ENCODE peak calls at places on chromosomes 7 and 10, in ten cellular contexts. W is skeletal muscle cell; C is neural progenitor cell; K is bronchial epithelial cell; X is testis; G is AG04450; M is GM23338; S is PC-3; U is CD8-positive, alpha-beta memory T cell; Z is hepatocyte. P is an unnamed sample.
A peak's percentile ranks its signal among the peaks of the same experiment; 100 is the strongest.

GRCh38 chr10:21929070-21929469 is 74.5 kb downstream of the DNAJC1 start:
- DNase-seq in W (no peak), C (peak; percentile 20), K (peak; percentile 21), X (no peak), G (no peak), M (no peak), S (peak; percentile 40), U (no peak), Z (no peak), P (no peak)

GRCh38 chr10:69527961-69528360 is 45.3 kb downstream of the NEUROG3 start:
- DNase-seq in W (no peak), C (no peak), K (no peak), X (no peak), G (no peak), M (no peak), S (no peak), U (no peak), Z (no peak), P (no peak)

GRCh38 chr10:116183733-116184447 is 89.1 kb downstream of the GFRA1 start:
- DNase-seq in W (no peak), C (peak; percentile 28), K (no peak), X (peak; percentile 21), G (no peak), M (peak; percentile 21), S (no peak), U (no peak), Z (peak; percentile 45), P (no peak)

GRCh38 chr10:33665512-33665911 is 331.0 kb upstream of the NRP1 start:
- DNase-seq in W (peak; percentile 60), C (no peak), K (peak; percentile 83), X (no peak), G (no peak), M (no peak), S (no peak), U (no peak), Z (no peak), P (no peak)

GRCh38 chr7:50664461-50664922 is 99.3 kb upstream of the DDC start:
- DNase-seq in W (no peak), C (no peak), K (peak; percentile 95), X (no peak), G (no peak), M (no peak), S (peak; percentile 85), U (no peak), Z (no peak), P (no peak)

GRCh38 chr10:49111320-49111698 is 4.0 kb downstream of the VSTM4 start:
- DNase-seq in W (no peak), C (no peak), K (no peak), X (no peak), G (no peak), M (no peak), S (no peak), U (no peak), Z (no peak), P (no peak)

GRCh38 chr10:14736043-14736442 is 38.7 kb downstream of the FAM107B start:
- DNase-seq in W (no peak), C (no peak), K (no peak), X (no peak), G (no peak), M (no peak), S (no peak), U (no peak), Z (no peak), P (no peak)

GRCh38 chr10:71857934-71858890 is 7.2 kb upstream of the PSAP start:
- DNase-seq in W (no peak), C (no peak), K (no peak), X (no peak), G (no peak), M (no peak), S (no peak), U (no peak), Z (no peak), P (no peak)

GRCh38 chr7:26046150-26046549 is 105.8 kb upstream of the NFE2L3 start:
- DNase-seq in W (no peak), C (no peak), K (no peak), X (no peak), G (no peak), M (no peak), S (no peak), U (no peak), Z (no peak), P (no peak)

GRCh38 chr10:104327745-104328635 is 10.3 kb downstream of the ITPRIP start:
- DNase-seq in W (peak; percentile 78), C (peak; percentile 91), K (peak; percentile 85), X (peak; percentile 76), G (no peak), M (peak; percentile 44), S (peak; percentile 80), U (peak; percentile 24), Z (peak; percentile 44), P (no peak)

GRCh38 chr7:20223356-20223755 is 6.2 kb upstream of the MACC1 start:
- DNase-seq in W (no peak), C (no peak), K (no peak), X (no peak), G (no peak), M (no peak), S (no peak), U (no peak), Z (no peak), P (no peak)

GRCh38 chr7:20227291-20227795 is 10.2 kb upstream of the MACC1 start:
- DNase-seq in W (no peak), C (no peak), K (peak; percentile 51), X (no peak), G (no peak), M (no peak), S (peak; percentile 68), U (no peak), Z (no peak), P (no peak)

GRCh38 chr7:20222219-20222828 is 5.1 kb upstream of the MACC1 start:
- DNase-seq in W (no peak), C (no peak), K (no peak), X (no peak), G (no peak), M (no peak), S (no peak), U (no peak), Z (no peak), P (no peak)

GRCh38 chr7:20224005-20224404 is 6.8 kb upstream of the MACC1 start:
- DNase-seq in W (no peak), C (no peak), K (no peak), X (no peak), G (no peak), M (no peak), S (no peak), U (no peak), Z (no peak), P (no peak)

DNA sequence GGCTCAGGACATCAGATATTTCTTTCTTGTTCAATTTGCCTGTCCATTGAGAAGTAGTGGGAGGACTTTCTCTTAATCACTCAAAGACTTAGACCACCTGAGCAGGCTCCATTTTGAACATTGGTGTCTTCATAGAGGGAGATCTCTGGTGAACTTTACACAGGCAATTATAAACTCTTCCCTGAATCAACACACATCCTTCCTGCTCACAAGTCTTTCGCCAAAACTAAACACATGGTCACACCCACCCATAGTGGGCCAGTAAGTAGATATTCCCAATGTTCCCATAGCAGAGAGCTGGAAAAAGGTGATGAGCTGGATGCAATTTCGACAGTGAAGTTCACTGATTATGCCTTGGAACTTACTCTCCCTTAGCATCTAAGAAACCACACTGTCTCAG is 8.2 kb upstream of the MACC1 start:
- DNase-seq in W (no peak), C (no peak), K (no peak), X (no peak), G (no peak), M (no peak), S (no peak), U (no peak), Z (no peak), P (no peak)
- H3K4me3 ChIP-seq in W (no peak overlapping the region), C (no peak overlapping the region), K (no peak overlapping the region), X (no peak overlapping the region), G (no peak overlapping the region), M (no peak overlapping the region), S (no peak overlapping the region), U (no peak overlapping the region), Z (no peak overlapping the region), P (no peak overlapping the region)

GRCh38 chr10:9895406-9895805 is 1122.3 kb upstream of the CELF2 start:
- DNase-seq in W (no peak), C (no peak), K (no peak), X (no peak), G (no peak), M (no peak), S (no peak), U (no peak), Z (no peak), P (no peak)
- H3K4me3 ChIP-seq in W (no peak overlapping the region), C (no peak overlapping the region), K (no peak overlapping the region), X (no peak overlapping the region), G (no peak overlapping the region), M (no peak overlapping the region), S (no peak overlapping the region), U (no peak overlapping the region), Z (no peak overlapping the region), P (no peak overlapping the region)

GRCh38 chr10:86795353-86795752 is 38.9 kb downstream of the BMPR1A start:
- DNase-seq in W (peak; percentile 63), C (peak; percentile 80), K (peak; percentile 54), X (no peak), G (peak; percentile 51), M (peak; percentile 89), S (peak; percentile 54), U (no peak), Z (peak; percentile 41), P (peak; percentile 54)
- H3K4me3 ChIP-seq in W (no peak overlapping the region), C (peak overlapping the region; percentile 28), K (no peak overlapping the region), X (no peak overlapping the region), G (no peak overlapping the region), M (no peak overlapping the region), S (no peak overlapping the region), U (no peak overlapping the region), Z (no peak overlapping the region), P (no peak overlapping the region)

GRCh38 chr7:136228185-136228584 is 251.0 kb upstream of the MTPN start:
- DNase-seq in W (no peak), C (no peak), K (no peak), X (no peak), G (no peak), M (no peak), S (no peak), U (no peak), Z (no peak), P (no peak)

GRCh38 chr7:136234040-136234439 is 256.9 kb upstream of the MTPN start:
- DNase-seq in W (no peak), C (no peak), K (no peak), X (no peak), G (no peak), M (no peak), S (no peak), U (no peak), Z (no peak), P (no peak)

DNA sequence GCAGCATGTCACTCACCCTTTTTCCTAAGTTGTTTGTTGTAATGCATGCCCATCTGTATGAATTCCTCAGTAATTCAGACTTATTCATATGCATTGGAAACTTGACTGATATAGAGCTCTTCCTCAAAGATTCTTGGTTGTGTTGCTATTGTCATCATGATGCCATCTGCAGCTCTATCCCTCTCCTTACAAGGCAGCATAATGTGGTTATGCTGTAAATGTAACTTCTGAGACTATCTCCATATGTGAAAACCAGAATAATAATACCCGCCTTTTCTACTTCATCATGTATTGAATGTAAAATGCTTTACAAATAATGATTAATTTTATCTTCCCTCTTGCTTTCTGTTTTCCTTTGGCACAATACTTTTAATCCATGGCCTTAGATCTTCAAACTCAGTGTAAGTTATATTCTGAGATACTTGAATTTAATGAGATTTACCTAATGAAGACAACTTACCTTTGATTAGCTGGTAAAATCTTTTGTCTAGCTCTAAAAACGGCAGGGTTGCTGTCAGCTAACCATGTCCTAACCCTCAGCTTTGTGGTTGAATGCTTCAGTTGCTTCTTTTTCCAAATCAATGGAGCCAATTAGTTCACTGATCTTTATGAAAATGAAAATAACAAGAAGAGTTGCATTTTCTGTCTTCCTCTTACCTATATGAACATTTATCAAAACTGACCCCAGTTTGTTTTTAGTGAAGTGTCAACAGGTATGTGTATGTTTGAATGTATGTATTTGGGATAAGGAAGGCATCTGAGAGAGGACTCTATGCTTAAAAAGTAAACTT is 252.9 kb upstream of the MTPN start:
- DNase-seq in W (no peak), C (no peak), K (no peak), X (no peak), G (no peak), M (no peak), S (no peak), U (no peak), Z (no peak), P (no peak)
- H3K4me3 ChIP-seq in W (no peak overlapping the region), C (no peak overlapping the region), K (no peak overlapping the region), X (no peak overlapping the region), G (no peak overlapping the region), M (no peak overlapping the region), S (no peak overlapping the region), U (no peak overlapping the region), Z (no peak overlapping the region), P (no peak overlapping the region)

P was measured in AG04449.